ENCODE peak calls at places on chromosomes 2 and 18, in seven cellular contexts. F is naive B cell, T is thyroid gland, O is islet precursor cell, J is NCI-H1092 treated with DMSO at 0.1 percent for 48 hours, C is adipocyte, P is HCEC 1CT. H is an unnamed sample.
A peak's percentile ranks its signal among the peaks of the same experiment; 100 is the strongest.

GRCh38 chr2:126730655-126731054 is 74.7 kb downstream of the GYPC start:
- DNase-seq in T (no peak), O (peak; percentile 16), F (no peak), C (no peak), P (no peak), J (no peak), H (no peak)

GRCh38 chr2:180184506-180184905 is 177.4 kb upstream of the CWC22 start:
- DNase-seq in T (no peak), P (peak; percentile 90), F (no peak), O (no peak), J (no peak), C (peak; percentile 8), H (no peak)

GRCh38 chr2:224997802-224998201 is 44.5 kb downstream of the DOCK10 start:
- DNase-seq in O (no peak), T (no peak), P (peak; percentile 18), F (no peak), C (peak; percentile 47), J (no peak), H (no peak)

GRCh38 chr2:134453973-134454372 is 200.1 kb downstream of the MGAT5 start:
- DNase-seq in T (no peak), P (no peak), C (no peak), J (no peak), F (no peak), O (no peak), H (no peak)

GRCh38 chr2:128813352-128814034 is 494.8 kb upstream of the HS6ST1 start:
- DNase-seq in T (no peak), C (no peak), F (no peak), P (no peak), J (no peak), O (no peak), H (no peak)

GRCh38 chr2:215435261-215435808 is 533 bp downstream of the FN1 start:
- DNase-seq in T (peak; percentile 12), F (peak; percentile 0), O (no peak), J (no peak), P (peak; percentile 56), C (peak; percentile 58), H (no peak)

GRCh38 chr18:74124642-74125041 is 23.0 kb downstream of the FBXO15 start:
- DNase-seq in C (peak; percentile 40), J (no peak), O (no peak), F (no peak), T (no peak), P (no peak), H (no peak)

GRCh38 chr2:62760555-62760954 is 55.0 kb downstream of the EHBP1 start:
- DNase-seq in O (no peak), T (no peak), F (no peak), J (no peak), P (peak; percentile 48), C (peak; percentile 45), H (peak; percentile 55)

GRCh38 chr2:28643911-28644334 is 107.7 kb upstream of the PPP1CB start:
- DNase-seq in O (no peak), F (no peak), C (peak; percentile 62), J (no peak), P (peak; percentile 92), T (no peak), H (peak; percentile 91)

GRCh38 chr2:120298173-120298835 is 45.7 kb downstream of the RALB start:
- DNase-seq in P (no peak), F (no peak), O (peak; percentile 78), J (no peak), T (no peak), C (peak; percentile 41), H (peak; percentile 33)